ENCODE peak calls at places on chromosomes 6 and 20, in ten cellular contexts. H is CD4-positive, CD25-positive, alpha-beta regulatory T cell; R is cardiac fibroblast; Y is EH; D is HFF-Myc; P is fibroblast of mammary gland; X is naive thymus-derived CD8-positive, alpha-beta T cell; T is NCI-H1417 treated with DMSO at 0.1 percent for 48 hours; E is GM23338; N is pancreas. B is an unnamed sample.

GRCh38 chr6:5501837-5502236 is 240.5 kb downstream of the FARS2 start:
- DNase-seq in H (no peak), N (no peak), E (no peak), X (no peak), R (no peak), D (no peak), T (no peak), P (no peak), Y (no peak), B (no peak)

GRCh38 chr6:117552618-117553017 is 49.7 kb downstream of the GOPC start:
- DNase-seq in N (no peak), T (no peak), H (no peak), P (no peak), Y (peak), D (no peak), R (no peak), E (no peak), X (no peak), B (no peak)

GRCh38 chr20:36435799-36436541 is 105.3 kb upstream of the MYL9 start:
- DNase-seq in Y (peak), D (no peak), H (peak), R (peak), E (peak), N (peak), T (peak), X (peak), P (peak), B (no peak)

GRCh38 chr6:80210618-80211017 is 104.1 kb downstream of the BCKDHB start:
- DNase-seq in P (peak), X (no peak), R (no peak), E (peak), Y (no peak), N (no peak), T (no peak), D (no peak), H (no peak), B (no peak)

GRCh38 chr6:5121956-5122355 is 36.8 kb downstream of the PPP1R3G start:
- DNase-seq in T (no peak), D (no peak), E (no peak), H (no peak), P (no peak), X (no peak), Y (no peak), R (no peak), N (no peak), B (no peak)

GRCh38 chr6:7041511-7042026 is 66.2 kb upstream of the RREB1 start:
- DNase-seq in X (no peak), R (no peak), T (no peak), H (no peak), N (no peak), D (no peak), E (peak), Y (no peak), P (no peak), B (no peak)

GRCh38 chr20:63695419-63696310 is 787 bp upstream of the TNFRSF6B start:
- DNase-seq in D (no peak), E (no peak), N (no peak), Y (no peak), R (no peak), X (no peak), T (no peak), P (no peak), H (no peak), B (no peak)

GRCh38 chr20:36344517-36345132 is 38.5 kb downstream of the DLGAP4 start:
- DNase-seq in D (peak), T (no peak), Y (peak), N (peak), P (peak), H (peak), R (peak), E (peak), X (no peak), B (peak)

GRCh38 chr20:4949833-4950178 is 51.5 kb downstream of the SLC23A2 start:
- DNase-seq in T (no peak), Y (peak), D (no peak), N (no peak), P (peak), X (no peak), E (peak), R (peak), H (peak), B (peak)

GRCh38 chr6:35089935-35090505 is 51.1 kb downstream of the TCP11 start:
- DNase-seq in D (peak), Y (peak), T (no peak), R (peak), X (no peak), E (no peak), P (peak), H (peak), N (peak), B (peak)

GRCh38 chr6:139133272-139133671 is 1.6 kb upstream of the HECA start:
- DNase-seq in X (no peak), D (no peak), T (no peak), H (no peak), Y (peak), R (peak), N (no peak), E (no peak), P (no peak), B (peak)

GRCh38 chr6:101980924-101981323 is 587.4 kb downstream of the GRIK2 start:
- DNase-seq in X (no peak), R (no peak), Y (peak), T (no peak), D (no peak), H (no peak), P (no peak), N (no peak), E (no peak), B (no peak)

GRCh38 chr6:35093118-35093445 is 48.1 kb downstream of the TCP11 start:
- DNase-seq in D (peak), X (no peak), E (no peak), N (no peak), Y (peak), H (no peak), R (no peak), P (peak), T (no peak), B (peak)

GRCh38 chr6:19410477-19410876 is 426.7 kb upstream of the ID4 start:
- DNase-seq in E (no peak), X (no peak), N (no peak), D (no peak), H (no peak), Y (peak), R (peak), T (no peak), P (peak), B (peak)

GRCh38 chr6:137162692-137163303 is 10.6 kb downstream of the IL22RA2 start:
- DNase-seq in N (no peak), D (no peak), R (no peak), T (no peak), P (no peak), H (no peak), X (no peak), Y (no peak), E (no peak), B (no peak)

GRCh38 chr6:34000281-34000680 is 145.6 kb downstream of the GRM4 start:
- DNase-seq in E (no peak), Y (no peak), N (peak), H (no peak), X (no peak), D (no peak), R (no peak), T (no peak), P (no peak), B (no peak)

GRCh38 chr20:33673411-33674293 is 576 bp downstream of the NECAB3 start:
- DNase-seq in P (peak), N (no peak), X (no peak), D (no peak), T (no peak), Y (peak), H (no peak), E (no peak), R (peak), B (no peak)

GRCh38 chr20:63325021-63325471 is 32.1 kb downstream of the COL20A1 start:
- DNase-seq in P (no peak), X (no peak), T (no peak), Y (no peak), R (no peak), D (no peak), H (no peak), N (peak), E (no peak), B (no peak)

GRCh38 chr20:45823949-45824835 is 2.9 kb downstream of the TNNC2 start:
- DNase-seq in P (peak), D (no peak), H (peak), N (no peak), E (peak), X (peak), Y (peak), T (no peak), R (peak), B (peak)

GRCh38 chr6:136226027-136226673 is 24.0 kb downstream of the MTFR2 start:
- DNase-seq in P (peak), R (peak), X (peak), H (peak), D (no peak), Y (peak), T (peak), N (peak), E (peak), B (peak)

GRCh38 chr6:39228992-39229767 is at the start of gene KCNK5:
- DNase-seq in T (peak), R (peak), H (peak), E (peak), X (peak), D (peak), P (peak), N (peak), Y (peak), B (peak)